ENCODE peak calls at places on chromosomes 7 and 10, in seven cellular contexts. E, S, T, H, D, F and J are unnamed samples.

GRCh38 chr7:11776083-11776482 is 55.9 kb downstream of the THSD7A start:
- DNase-seq in S (no peak), T (no peak), H (no peak), D (no peak), E (no peak), F (no peak), J (no peak)

GRCh38 chr10:10977231-10977956 is 40.3 kb upstream of the CELF2 start:
- DNase-seq in D (no peak), T (no peak), F (no peak), S (no peak), H (no peak), E (no peak), J (peak)

GRCh38 chr10:59805043-59805442 is 51.8 kb upstream of the MRLN start:
- DNase-seq in T (peak), F (peak), H (peak), S (peak), D (no peak), E (no peak), J (no peak)

GRCh38 chr10:43190775-43191174 is 52.5 kb downstream of the CSGALNACT2 start:
- DNase-seq in T (no peak), F (peak), D (no peak), S (no peak), H (no peak), E (no peak), J (no peak)

GRCh38 chr10:118106426-118106825 is 59.7 kb upstream of the RAB11FIP2 start:
- DNase-seq in D (no peak), E (no peak), S (no peak), F (peak), H (no peak), T (peak), J (no peak)

GRCh38 chr7:74059681-74060588 is 23.7 kb upstream of the LIMK1 start:
- DNase-seq in F (no peak), E (no peak), T (no peak), D (no peak), S (peak), H (peak), J (no peak)

GRCh38 chr10:119365773-119366640 is 158.6 kb downstream of the GRK5 start:
- DNase-seq in D (peak), H (no peak), F (peak), T (no peak), S (no peak), E (no peak), J (no peak)

GRCh38 chr10:129605986-129606518 is 139.0 kb downstream of the MGMT start:
- DNase-seq in H (no peak), D (no peak), T (no peak), S (no peak), E (no peak), F (no peak), J (no peak)

GRCh38 chr10:14748471-14748870 is 26.2 kb downstream of the FAM107B start:
- DNase-seq in S (peak), D (peak), T (no peak), H (no peak), E (no peak), F (no peak), J (no peak)

GRCh38 chr7:109967401-109967800 is 1123.5 kb upstream of the LRRN3 start:
- DNase-seq in T (no peak), S (no peak), H (no peak), E (no peak), F (no peak), D (no peak), J (no peak)

GRCh38 chr10:24929056-24929544 is 23.3 kb downstream of the PRTFDC1 start:
- DNase-seq in S (no peak), F (no peak), H (no peak), E (no peak), T (no peak), D (no peak), J (no peak)

GRCh38 chr7:54932818-54933543 is 85.8 kb upstream of the EGFR start:
- DNase-seq in H (peak), E (no peak), D (peak), T (peak), F (peak), S (peak), J (peak)

GRCh38 chr10:102113956-102114857 is 6.0 kb downstream of the LDB1 start:
- DNase-seq in D (peak), F (no peak), E (no peak), S (peak), T (peak), H (no peak), J (no peak)

GRCh38 chr7:73363225-73364005 is 35.5 kb downstream of the FKBP6 start:
- DNase-seq in E (no peak), D (no peak), S (no peak), T (no peak), H (no peak), F (no peak), J (no peak)

GRCh38 chr10:58017719-58018367 is 249.9 kb downstream of the IPMK start:
- DNase-seq in H (peak), D (no peak), F (peak), T (no peak), S (no peak), E (no peak), J (no peak)

GRCh38 chr10:113524539-113525490 is 28.0 kb upstream of the HABP2 start:
- DNase-seq in S (peak), T (no peak), E (no peak), F (no peak), D (no peak), H (no peak), J (no peak)

GRCh38 chr10:78879621-78880020 is 189.1 kb upstream of the ZMIZ1 start:
- DNase-seq in D (no peak), F (no peak), S (no peak), T (no peak), E (no peak), H (no peak), J (no peak)

GRCh38 chr7:142481548-142481947 is 223.7 kb upstream of the PRSS58 start:
- DNase-seq in F (peak), T (no peak), E (no peak), D (no peak), H (no peak), S (no peak), J (no peak)

GRCh38 chr10:43197834-43198681 is 59.8 kb downstream of the CSGALNACT2 start:
- DNase-seq in E (peak), T (no peak), S (peak), D (peak), H (peak), F (no peak), J (no peak)

GRCh38 chr10:49012603-49013002 is 73.0 kb upstream of the LRRC18 start:
- DNase-seq in T (no peak), E (no peak), H (no peak), D (no peak), F (no peak), S (no peak), J (no peak)

GRCh38 chr7:157829491-157829890 is 492.7 kb downstream of the DNAJB6 start:
- DNase-seq in E (no peak), H (no peak), D (no peak), S (no peak), F (no peak), T (no peak), J (no peak)

GRCh38 chr7:7746419-7746818 is 28.0 kb upstream of the RPA3 start:
- DNase-seq in E (no peak), S (no peak), D (no peak), F (no peak), T (no peak), H (no peak), J (no peak)

GRCh38 chr7:47501406-47501805 is 80.5 kb downstream of the TNS3 start:
- DNase-seq in S (no peak), F (peak), E (no peak), T (no peak), H (no peak), D (no peak), J (no peak)

GRCh38 chr7:112630565-112630964 is 149.8 kb downstream of the LSMEM1 start:
- DNase-seq in D (no peak), H (no peak), T (no peak), E (no peak), F (peak), S (no peak), J (no peak)

GRCh38 chr7:47343056-47343455 is 238.9 kb downstream of the TNS3 start:
- DNase-seq in F (no peak), S (no peak), D (no peak), H (no peak), T (no peak), E (no peak), J (no peak)

GRCh38 chr10:14500172-14500765 is 169.5 kb upstream of the FRMD4A start:
- DNase-seq in S (no peak), T (no peak), E (no peak), H (no peak), D (no peak), F (no peak), J (no peak)

GRCh38 chr7:42128703-42129102 is 108.3 kb downstream of the GLI3 start:
- DNase-seq in H (no peak), F (no peak), S (no peak), E (no peak), T (no peak), D (no peak), J (no peak)

GRCh38 chr10:120184547-120185337 is 272.3 kb upstream of the PLPP4 start:
- DNase-seq in T (no peak), S (no peak), D (no peak), H (no peak), F (no peak), E (no peak), J (no peak)

GRCh38 chr7:30524545-30524944 is 19.9 kb upstream of the GGCT start:
- DNase-seq in F (no peak), S (no peak), D (no peak), H (no peak), T (no peak), E (no peak), J (no peak)

GRCh38 chr7:140646931-140647647 is 6.5 kb upstream of the DENND2A start:
- DNase-seq in F (peak), H (peak), E (no peak), D (peak), S (no peak), T (peak), J (no peak)

GRCh38 chr10:60490013-60490412 is 100.3 kb upstream of the ANK3 start:
- DNase-seq in H (no peak), S (no peak), T (no peak), F (peak), D (no peak), E (no peak), J (no peak)

GRCh38 chr10:69220510-69220909 is 378 bp downstream of the HKDC1 start:
- DNase-seq in F (no peak), S (no peak), E (no peak), T (no peak), D (no peak), H (peak), J (no peak)

GRCh38 chr10:69224862-69225657 is 4.9 kb downstream of the HKDC1 start:
- DNase-seq in F (no peak), S (no peak), D (no peak), E (no peak), T (no peak), H (no peak), J (no peak)

GRCh38 chr10:69223028-69223342 is 2.9 kb downstream of the HKDC1 start:
- DNase-seq in F (no peak), T (no peak), D (no peak), H (no peak), E (no peak), S (no peak), J (no peak)

GRCh38 chr10:69220041-69220451 is at the start of gene HKDC1:
- DNase-seq in F (no peak), S (no peak), D (no peak), E (no peak), H (peak), T (no peak), J (no peak)

DNA sequence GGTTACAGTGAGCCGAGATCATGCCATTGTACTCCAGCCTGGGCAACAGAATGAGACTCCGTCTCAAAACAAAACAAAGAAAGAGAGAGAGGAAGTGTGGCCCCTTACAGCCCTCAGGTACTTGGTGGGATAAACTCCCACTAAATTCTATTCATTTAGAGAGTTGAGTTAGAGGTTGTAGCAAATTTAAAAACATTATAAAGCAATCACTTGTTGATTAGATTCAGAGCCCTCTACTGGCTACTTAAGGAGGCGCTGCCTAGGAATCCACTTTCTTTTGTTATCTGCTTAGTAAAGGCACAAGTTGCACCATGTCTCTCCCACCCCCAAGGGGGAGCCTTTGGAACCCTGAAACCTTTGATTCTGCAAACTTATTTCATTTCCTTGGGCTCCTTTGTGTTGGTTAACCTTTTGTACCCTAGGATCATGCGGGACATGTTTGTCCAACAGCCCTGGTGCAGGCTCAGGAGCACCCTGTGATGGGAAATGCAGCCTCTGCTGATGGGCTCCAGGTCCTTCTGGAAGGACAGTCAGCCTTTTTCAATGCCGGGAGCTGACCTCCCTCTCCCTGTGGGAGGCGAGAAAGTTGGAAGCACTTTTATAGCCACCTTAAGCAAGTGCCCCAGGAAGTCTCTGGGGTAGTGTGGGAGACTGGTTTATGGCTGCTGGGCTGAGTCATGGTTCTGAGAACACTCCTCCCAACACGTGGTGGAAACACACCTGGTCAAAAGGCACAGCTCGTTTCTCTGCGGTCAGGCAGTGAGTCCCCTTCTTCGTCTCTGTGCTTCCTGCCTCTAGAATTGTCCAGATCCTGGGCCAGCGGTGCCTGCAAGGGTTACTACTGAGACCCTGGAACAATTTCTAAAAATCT is 2.3 kb downstream of the HKDC1 start:
- DNase-seq in F (peak), H (peak), D (no peak), S (peak), E (peak), T (peak), J (peak)
- TF ChIP-seq POLR2A in F (no peak), H (no peak), D (peak), S (no peak), E (peak), T (no peak), J (no peak)

DNA sequence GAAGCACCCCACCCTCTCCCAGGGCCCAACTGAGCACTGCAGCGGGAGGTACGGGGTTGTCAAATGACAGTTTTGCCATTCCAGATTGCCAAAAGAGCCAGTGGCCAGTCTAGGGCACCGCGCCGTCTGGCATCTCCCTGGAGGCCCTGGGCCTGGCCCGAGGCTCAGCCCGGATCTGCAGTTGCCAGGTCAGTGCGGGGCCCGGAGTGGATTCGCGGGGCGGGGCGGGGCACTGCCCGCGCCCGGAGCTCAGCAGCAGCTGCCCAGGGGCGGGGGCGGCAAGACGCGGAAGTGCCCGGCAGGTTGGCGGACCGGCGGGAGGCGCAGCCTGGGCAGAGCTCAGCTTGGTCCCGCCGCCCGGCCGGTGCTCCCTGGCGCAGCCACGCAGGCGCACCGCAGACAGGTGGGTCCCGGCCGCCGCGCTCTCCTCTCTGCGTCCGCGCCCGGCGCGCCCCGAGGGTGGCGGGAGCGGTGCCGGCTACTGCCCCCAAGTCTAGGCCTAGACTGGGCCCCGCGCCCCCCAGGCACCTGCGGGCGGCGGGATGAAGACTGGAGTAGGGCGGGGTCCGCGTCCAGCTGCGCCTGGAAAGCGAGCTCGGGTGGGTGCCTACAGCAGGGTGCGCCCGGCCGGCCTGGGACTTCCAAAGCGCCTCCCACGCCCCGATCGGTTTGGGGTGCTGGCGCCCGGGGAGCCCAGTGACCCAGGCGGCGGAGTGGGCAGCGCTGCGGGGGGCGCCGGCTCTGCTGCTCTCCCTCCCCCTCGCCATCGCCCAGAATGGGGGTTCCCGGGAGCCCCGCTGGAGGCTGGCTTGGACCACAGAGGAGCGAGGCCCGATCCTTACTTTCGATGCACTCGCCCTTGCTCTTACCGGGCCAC is at the start of gene IRF5:
- DNase-seq in H (peak), F (no peak), D (peak), E (no peak), T (no peak), S (peak), J (no peak)
- TF ChIP-seq POLR2A in H (peak), F (no peak), D (no peak), E (no peak), T (no peak), S (no peak), J (no peak)

GRCh38 chr10:5666324-5667220 is at the start of gene ASB13:
- DNase-seq in H (peak), D (peak), S (peak), E (no peak), T (peak), F (peak), J (no peak)
- TF ChIP-seq POLR2A in H (peak), D (peak), S (no peak), E (no peak), T (no peak), F (peak), J (peak)

GRCh38 chr7:70695804-70696104 is 436.2 kb upstream of the GALNT17 start:
- DNase-seq in S (no peak), D (no peak), T (no peak), F (no peak), H (no peak), E (no peak), J (peak)

GRCh38 chr7:70693300-70693689 is 438.6 kb upstream of the GALNT17 start:
- DNase-seq in T (no peak), S (no peak), H (no peak), E (no peak), F (no peak), D (no peak), J (peak)

GRCh38 chr7:70694909-70695803 is 436.8 kb upstream of the GALNT17 start:
- DNase-seq in H (no peak), E (peak), F (peak), T (peak), D (no peak), S (no peak), J (no peak)

GRCh38 chr7:70694357-70694908 is 437.5 kb upstream of the GALNT17 start:
- DNase-seq in E (peak), F (peak), S (peak), T (peak), D (no peak), H (no peak), J (no peak)

GRCh38 chr7:70693690-70694356 is 438.1 kb upstream of the GALNT17 start:
- DNase-seq in S (peak), F (peak), H (no peak), E (peak), T (peak), D (peak), J (peak)
- TF ChIP-seq POLR2A in S (no peak), F (no peak), H (no peak), E (no peak), T (no peak), D (no peak), J (no peak)

GRCh38 chr7:154680894-154681659 is 321.8 kb downstream of the PAXIP1 start:
- DNase-seq in E (no peak), T (peak), F (no peak), H (no peak), D (no peak), S (no peak), J (no peak)
- TF ChIP-seq POLR2A in E (no peak), T (no peak), F (no peak), H (no peak), D (no peak), S (no peak), J (no peak)

DNA sequence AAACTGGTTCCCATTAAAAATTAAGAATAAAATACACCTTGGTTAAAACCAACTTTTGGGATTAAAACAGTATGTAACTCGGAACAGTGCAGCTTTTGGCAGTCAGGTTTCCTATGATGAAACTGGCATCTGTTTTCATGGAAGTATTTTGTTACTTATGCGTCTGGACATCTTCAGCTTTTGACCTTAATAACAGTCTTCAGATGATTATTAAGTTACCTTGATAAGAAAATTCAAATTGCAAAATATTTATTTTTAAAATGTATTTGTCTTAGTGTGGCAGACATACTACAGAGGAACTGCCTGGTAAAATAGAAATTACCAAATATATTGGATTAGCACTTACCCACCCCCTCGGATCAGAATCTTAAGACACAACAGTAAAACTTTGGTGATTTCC is 100.0 kb downstream of the ITGB8 start:
- DNase-seq in T (no peak), E (no peak), F (no peak), H (no peak), S (no peak), D (no peak), J (no peak)
- TF ChIP-seq POLR2A in T (no peak), E (no peak), F (no peak), H (no peak), S (no peak), D (no peak), J (no peak)

DNA sequence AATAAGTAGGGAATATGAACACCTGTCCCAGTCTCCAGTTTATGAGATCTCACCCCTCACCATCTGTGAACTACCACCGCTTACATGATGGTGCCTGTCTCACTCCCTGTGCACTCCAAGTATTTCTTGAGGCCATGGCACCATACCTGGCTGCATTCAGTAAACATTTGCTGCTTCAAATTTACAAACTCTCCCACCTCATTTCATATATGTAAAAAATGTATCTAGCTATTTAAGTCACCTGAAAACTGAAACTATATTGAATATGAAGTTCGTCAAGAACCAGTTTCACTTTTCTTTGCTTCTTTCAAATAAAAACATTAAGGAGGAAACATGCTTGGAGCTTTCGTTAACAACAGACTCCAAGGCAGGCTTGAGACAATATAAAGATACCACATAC is 92.2 kb downstream of the ZFAND4 start:
- DNase-seq in S (no peak), T (no peak), E (no peak), H (no peak), F (no peak), D (no peak), J (no peak)
- TF ChIP-seq POLR2A in S (no peak), T (no peak), E (no peak), H (no peak), F (no peak), D (no peak), J (no peak)

GRCh38 chr10:68560201-68560915 is at the start of gene TET1:
- DNase-seq in T (peak), E (peak), D (peak), H (peak), S (peak), F (peak), J (peak)
- TF ChIP-seq POLR2A in T (no peak), E (no peak), D (peak), H (peak), S (no peak), F (peak), J (peak)